ENCODE peak calls at places on chromosome 18, in seven cellular contexts. P is GM23248, L is PC-3, W is hepatocyte, Z is neural progenitor cell, T is HCT116, S is GM23338. Y is an unnamed sample.

GRCh38 chr18:6366776-6367175 is 47.9 kb downstream of the L3MBTL4 start:
- DNase-seq in P (no peak), L (no peak), T (no peak), W (no peak), S (peak; percentile 48), Z (no peak), Y (no peak)

GRCh38 chr18:79523738-79524180 is 128.0 kb downstream of the NFATC1 start:
- DNase-seq in P (no peak), L (no peak), W (no peak), Z (no peak), S (no peak), T (no peak), Y (no peak)

GRCh38 chr18:12102136-12102842 is 8.6 kb downstream of the ANKRD62 start:
- DNase-seq in T (no peak), W (no peak), P (no peak), S (no peak), Z (no peak), L (no peak), Y (no peak)

GRCh38 chr18:58417752-58418151 is 211.1 kb downstream of the ALPK2 start:
- DNase-seq in L (peak; percentile 88), W (no peak), S (no peak), T (no peak), P (peak; percentile 64), Z (no peak), Y (no peak)

GRCh38 chr18:35582899-35583558 is 1.5 kb downstream of the GALNT1 start:
- DNase-seq in T (no peak), P (peak; percentile 22), S (peak; percentile 17), L (peak; percentile 49), Z (peak; percentile 48), W (peak; percentile 44), Y (no peak)

GRCh38 chr18:13556497-13556896 is 169.9 kb downstream of the FAM210A start:
- DNase-seq in T (no peak), Z (no peak), S (no peak), L (no peak), W (no peak), P (no peak), Y (no peak)

GRCh38 chr18:61031626-61032025 is 301.6 kb upstream of the CDH20 start:
- DNase-seq in P (no peak), W (no peak), T (no peak), Z (no peak), S (no peak), L (no peak), Y (no peak)

GRCh38 chr18:48157956-48158355 is 227.5 kb upstream of the SMAD2 start:
- DNase-seq in W (no peak), L (no peak), T (no peak), Z (no peak), S (no peak), P (no peak), Y (no peak)

GRCh38 chr18:9810216-9810804 is 75.5 kb upstream of the TXNDC2 start:
- DNase-seq in S (no peak), L (no peak), Z (no peak), W (no peak), P (no peak), T (no peak), Y (no peak)

GRCh38 chr18:12287684-12288405 is 20.2 kb upstream of the TUBB6 start:
- DNase-seq in S (peak; percentile 66), Z (peak; percentile 63), W (peak; percentile 84), L (peak; percentile 85), P (peak; percentile 96), T (peak; percentile 54), Y (no peak)

GRCh38 chr18:3212636-3213035 is 7.1 kb downstream of the MYOM1 start:
- DNase-seq in P (no peak), Z (no peak), W (no peak), S (no peak), L (no peak), T (no peak), Y (no peak)
- H3K4me3 ChIP-seq in P (no peak overlapping the region), Z (no peak overlapping the region), W (no peak overlapping the region), S (no peak overlapping the region), L (no peak overlapping the region), T (no peak overlapping the region), Y (no peak overlapping the region)

GRCh38 chr18:62876828-62877227 is 161.5 kb downstream of the PHLPP1 start:
- DNase-seq in L (no peak), T (no peak), S (peak; percentile 28), P (no peak), W (no peak), Z (no peak), Y (no peak)

GRCh38 chr18:62875320-62875719 is 160.0 kb downstream of the PHLPP1 start:
- DNase-seq in S (no peak), L (no peak), W (no peak), Z (no peak), P (no peak), T (no peak), Y (no peak)

GRCh38 chr18:62876106-62876505 is 160.8 kb downstream of the PHLPP1 start:
- DNase-seq in Z (no peak), W (no peak), L (peak; percentile 34), S (no peak), P (no peak), T (no peak), Y (no peak)

GRCh38 chr18:62878305-62878704 is 163.0 kb downstream of the PHLPP1 start:
- DNase-seq in T (no peak), L (no peak), Z (no peak), S (no peak), W (no peak), P (peak; percentile 47), Y (no peak)

DNA sequence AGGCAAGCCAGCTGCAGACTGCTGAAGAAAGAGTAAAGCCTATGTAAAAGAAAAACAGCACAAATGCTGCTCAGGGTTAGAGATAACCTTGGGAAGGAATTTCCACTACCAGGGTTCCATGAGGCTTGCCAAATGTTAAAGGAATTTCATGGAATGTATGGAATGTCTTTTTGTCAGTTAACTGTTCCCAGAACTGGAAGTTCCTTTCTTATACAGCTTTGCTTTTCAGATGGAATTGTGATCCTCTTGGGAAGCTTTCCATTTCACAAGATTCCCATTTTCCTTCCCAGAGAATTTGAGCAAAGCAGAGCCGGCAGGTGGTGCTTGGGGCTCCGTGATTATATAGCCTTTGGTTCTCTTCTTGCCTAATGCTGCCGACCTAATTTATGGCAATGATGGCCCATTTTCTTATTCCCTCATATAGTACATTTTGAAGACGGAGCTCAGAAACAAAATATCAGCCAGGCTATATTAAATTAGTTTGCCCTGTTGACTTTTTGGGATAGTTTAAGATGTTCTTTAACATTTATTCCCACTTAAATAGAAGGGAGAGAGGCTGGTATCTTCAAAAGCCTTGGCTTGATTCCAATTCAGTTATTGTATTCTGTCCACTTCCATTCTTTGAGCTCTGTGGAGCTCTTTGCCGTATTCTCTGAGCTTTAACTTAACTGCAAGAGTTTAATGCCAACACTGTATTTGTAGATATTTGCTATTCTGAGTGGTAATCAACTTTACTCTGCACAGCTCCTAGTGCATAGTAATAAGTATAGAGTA is 162.3 kb downstream of the PHLPP1 start:
- DNase-seq in T (no peak), W (peak; percentile 6), P (peak; percentile 44), S (peak; percentile 97), L (peak; percentile 23), Z (peak; percentile 81), Y (no peak)
- TF ChIP-seq EZH2phosphoT487 in T (no peak), W (no peak), P (no peak), S (no peak), L (no peak), Z (no peak), Y (no peak)

GRCh38 chr18:59639821-59640220 is 57.4 kb downstream of the CCBE1 start:
- DNase-seq in P (peak; percentile 29), L (no peak), S (no peak), Z (no peak), T (no peak), W (no peak), Y (no peak)

GRCh38 chr18:59643740-59644139 is 53.5 kb downstream of the CCBE1 start:
- DNase-seq in Z (no peak), L (no peak), P (no peak), W (no peak), T (no peak), S (no peak), Y (no peak)

GRCh38 chr18:59640721-59641120 is 56.5 kb downstream of the CCBE1 start:
- DNase-seq in Z (no peak), T (no peak), W (no peak), S (no peak), L (no peak), P (no peak), Y (no peak)

GRCh38 chr18:59634096-59634495 is 63.1 kb downstream of the CCBE1 start:
- DNase-seq in L (no peak), P (peak; percentile 60), T (no peak), S (no peak), Z (peak; percentile 68), W (no peak), Y (no peak)

DNA sequence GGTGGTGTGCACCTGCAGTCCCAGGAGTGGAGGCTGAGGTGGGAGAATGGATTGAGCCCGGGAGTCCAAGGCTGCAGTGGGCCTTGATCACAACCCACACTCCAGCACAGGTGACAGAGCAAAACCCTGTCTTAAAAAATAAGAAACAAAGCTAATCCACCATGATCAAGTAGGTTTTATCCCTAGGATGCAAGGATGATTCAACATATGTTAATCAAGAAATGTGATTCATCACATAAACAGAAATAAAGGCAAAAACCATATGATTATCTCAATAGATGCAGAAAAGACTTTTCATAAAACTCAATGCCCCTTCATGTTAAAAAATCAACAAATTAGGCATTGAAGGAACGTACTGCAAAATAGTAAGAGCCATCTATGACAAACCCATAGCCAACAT is 58.1 kb downstream of the CCBE1 start:
- DNase-seq in L (peak; percentile 9), W (no peak), T (no peak), Z (no peak), P (peak; percentile 14), S (no peak), Y (no peak)
- TF ChIP-seq EZH2 in L (no peak), W (no peak), T (no peak), Z (no peak), P (no peak), S (no peak), Y (no peak)

GRCh38 chr18:7750095-7750663 is 183.1 kb downstream of the PTPRM start:
- DNase-seq in Z (no peak), P (no peak), L (no peak), W (no peak), S (no peak), T (no peak), Y (no peak)

GRCh38 chr18:7750966-7751365 is 183.8 kb downstream of the PTPRM start:
- DNase-seq in T (no peak), W (no peak), P (no peak), Z (no peak), S (no peak), L (no peak), Y (no peak)

GRCh38 chr18:7748252-7749000 is 181.3 kb downstream of the PTPRM start:
- DNase-seq in Z (no peak), T (no peak), P (no peak), L (no peak), W (no peak), S (no peak), Y (no peak)

GRCh38 chr18:7749001-7749391 is 181.9 kb downstream of the PTPRM start:
- DNase-seq in W (no peak), P (no peak), T (no peak), S (no peak), L (no peak), Z (no peak), Y (no peak)

GRCh38 chr18:7749510-7749981 is 182.4 kb downstream of the PTPRM start:
- DNase-seq in P (no peak), W (no peak), S (no peak), T (no peak), Z (no peak), L (no peak), Y (no peak)
- H3K4me3 ChIP-seq in P (no peak overlapping the region), W (no peak overlapping the region), S (no peak overlapping the region), T (no peak overlapping the region), Z (no peak overlapping the region), L (no peak overlapping the region), Y (no peak overlapping the region)